ENCODE peak calls at places on chromosomes 1 and 21, in ten cellular contexts. U, R, J, O, M, P, S, E, I and Z are unnamed samples.

GRCh38 chr1:187744665-187745064 is 915.9 kb downstream of the PLA2G4A start:
- DNase-seq in R (no peak), P (no peak), E (no peak), M (no peak), U (no peak), I (no peak), S (no peak), O (no peak), J (no peak), Z (no peak)

GRCh38 chr1:63792152-63792551 is 18.3 kb downstream of the ROR1 start:
- DNase-seq in J (no peak), I (no peak), S (no peak), M (no peak), O (no peak), R (no peak), U (no peak), E (no peak), P (no peak), Z (no peak)

GRCh38 chr21:45403825-45404725 is 890 bp upstream of the COL18A1 start:
- DNase-seq in S (no peak), E (no peak), P (peak; percentile 79), I (no peak), U (peak; percentile 83), R (peak; percentile 68), J (peak; percentile 14), O (peak; percentile 77), M (no peak), Z (peak; percentile 37)

GRCh38 chr1:238488406-238488805 is 597.7 kb upstream of the ZP4 start:
- DNase-seq in R (no peak), O (no peak), U (no peak), I (no peak), P (no peak), E (no peak), M (no peak), S (no peak), J (no peak), Z (no peak)

GRCh38 chr1:76038306-76039004 is 36.1 kb upstream of the ST6GALNAC3 start:
- DNase-seq in O (no peak), M (no peak), R (no peak), U (no peak), J (no peak), E (no peak), S (no peak), I (no peak), P (no peak), Z (no peak)

GRCh38 chr1:16433066-16433465 is 4.2 kb downstream of the SPATA21 start:
- DNase-seq in J (no peak), E (peak; percentile 8), S (no peak), O (no peak), P (no peak), R (no peak), M (no peak), U (no peak), I (peak; percentile 27), Z (no peak)

GRCh38 chr1:93253471-93253870 is 72.9 kb downstream of the CCDC18 start:
- DNase-seq in U (no peak), J (no peak), I (no peak), E (no peak), R (no peak), P (no peak), M (no peak), S (no peak), O (no peak), Z (no peak)

GRCh38 chr1:98988906-98989603 is 15.6 kb downstream of the PLPPR5 start:
- DNase-seq in M (no peak), E (no peak), P (no peak), S (no peak), R (no peak), O (no peak), U (no peak), J (no peak), I (no peak), Z (no peak)

GRCh38 chr1:10796029-10796944 is at the start of gene CASZ1:
- DNase-seq in S (no peak), M (peak; percentile 81), R (peak; percentile 86), O (no peak), J (peak; percentile 84), U (peak; percentile 95), I (peak; percentile 41), P (peak; percentile 68), E (peak; percentile 84), Z (peak; percentile 27)

GRCh38 chr1:199272107-199272506 is 633.3 kb downstream of the PTPRC start:
- DNase-seq in I (no peak), P (no peak), U (no peak), M (no peak), S (no peak), E (no peak), O (no peak), R (no peak), J (no peak), Z (no peak)

GRCh38 chr1:59879556-59879955 is 47.0 kb downstream of the CYP2J2 start:
- DNase-seq in U (no peak), J (peak; percentile 38), S (no peak), O (no peak), M (no peak), I (peak; percentile 67), E (peak; percentile 28), R (peak; percentile 41), P (no peak), Z (peak; percentile 78)
- TF ChIP-seq CTCF in U (peak; percentile 39), J (peak; percentile 48), S (no peak), O (no peak), M (peak; percentile 19), I (peak; percentile 37), E (peak; percentile 44), R (peak; percentile 51), P (no peak), Z (peak; percentile 39)

GRCh38 chr1:234721476-234722266 is 111.7 kb upstream of the IRF2BP2 start:
- DNase-seq in O (no peak), U (no peak), R (peak; percentile 82), M (peak; percentile 73), E (no peak), S (no peak), P (peak; percentile 77), I (peak; percentile 58), J (peak; percentile 77), Z (peak; percentile 50)

GRCh38 chr1:234718509-234719453 is 108.8 kb upstream of the IRF2BP2 start:
- DNase-seq in P (no peak), U (no peak), R (no peak), E (no peak), J (no peak), M (no peak), I (no peak), O (no peak), S (no peak), Z (no peak)

GRCh38 chr1:234722267-234722704 is 112.3 kb upstream of the IRF2BP2 start:
- DNase-seq in I (peak; percentile 55), U (no peak), M (peak; percentile 63), S (no peak), E (no peak), R (peak; percentile 50), J (no peak), P (no peak), O (no peak), Z (no peak)

GRCh38 chr1:234720709-234721436 is 110.9 kb upstream of the IRF2BP2 start:
- DNase-seq in U (no peak), P (no peak), S (no peak), M (peak; percentile 77), E (no peak), O (no peak), R (no peak), I (no peak), J (no peak), Z (no peak)

GRCh38 chr1:234719454-234720258 is 109.7 kb upstream of the IRF2BP2 start:
- DNase-seq in S (no peak), E (no peak), M (no peak), I (no peak), R (no peak), U (no peak), P (no peak), J (no peak), O (no peak), Z (no peak)
- TF ChIP-seq POLR2A in S (no peak), E (no peak), M (no peak), I (no peak), R (no peak), U (no peak), P (no peak), J (no peak), O (no peak), Z (no peak)

GRCh38 chr1:168091063-168091462 is 45.7 kb downstream of the GPR161 start:
- DNase-seq in O (no peak), I (no peak), S (no peak), E (no peak), U (no peak), J (no peak), R (no peak), P (no peak), M (no peak), Z (no peak)

GRCh38 chr1:168093616-168094015 is 43.1 kb downstream of the GPR161 start:
- DNase-seq in E (no peak), U (no peak), J (no peak), O (no peak), M (no peak), R (no peak), P (no peak), I (no peak), S (no peak), Z (no peak)

GRCh38 chr1:168091720-168092119 is 45.0 kb downstream of the GPR161 start:
- DNase-seq in R (no peak), I (no peak), P (no peak), M (no peak), E (no peak), O (no peak), J (no peak), U (no peak), S (no peak), Z (no peak)

GRCh38 chr1:168092151-168092550 is 44.6 kb downstream of the GPR161 start:
- DNase-seq in R (no peak), O (no peak), M (no peak), J (no peak), S (no peak), I (no peak), P (no peak), U (no peak), E (no peak), Z (no peak)

GRCh38 chr1:168092566-168093355 is 44.0 kb downstream of the GPR161 start:
- DNase-seq in R (no peak), J (no peak), O (no peak), P (no peak), E (peak; percentile 41), M (no peak), S (no peak), U (no peak), I (peak; percentile 12), Z (no peak)
- TF ChIP-seq CTCF in R (peak; percentile 32), J (peak; percentile 16), O (no peak), P (no peak), E (peak; percentile 43), M (no peak), S (no peak), U (no peak), I (no peak), Z (no peak)

DNA sequence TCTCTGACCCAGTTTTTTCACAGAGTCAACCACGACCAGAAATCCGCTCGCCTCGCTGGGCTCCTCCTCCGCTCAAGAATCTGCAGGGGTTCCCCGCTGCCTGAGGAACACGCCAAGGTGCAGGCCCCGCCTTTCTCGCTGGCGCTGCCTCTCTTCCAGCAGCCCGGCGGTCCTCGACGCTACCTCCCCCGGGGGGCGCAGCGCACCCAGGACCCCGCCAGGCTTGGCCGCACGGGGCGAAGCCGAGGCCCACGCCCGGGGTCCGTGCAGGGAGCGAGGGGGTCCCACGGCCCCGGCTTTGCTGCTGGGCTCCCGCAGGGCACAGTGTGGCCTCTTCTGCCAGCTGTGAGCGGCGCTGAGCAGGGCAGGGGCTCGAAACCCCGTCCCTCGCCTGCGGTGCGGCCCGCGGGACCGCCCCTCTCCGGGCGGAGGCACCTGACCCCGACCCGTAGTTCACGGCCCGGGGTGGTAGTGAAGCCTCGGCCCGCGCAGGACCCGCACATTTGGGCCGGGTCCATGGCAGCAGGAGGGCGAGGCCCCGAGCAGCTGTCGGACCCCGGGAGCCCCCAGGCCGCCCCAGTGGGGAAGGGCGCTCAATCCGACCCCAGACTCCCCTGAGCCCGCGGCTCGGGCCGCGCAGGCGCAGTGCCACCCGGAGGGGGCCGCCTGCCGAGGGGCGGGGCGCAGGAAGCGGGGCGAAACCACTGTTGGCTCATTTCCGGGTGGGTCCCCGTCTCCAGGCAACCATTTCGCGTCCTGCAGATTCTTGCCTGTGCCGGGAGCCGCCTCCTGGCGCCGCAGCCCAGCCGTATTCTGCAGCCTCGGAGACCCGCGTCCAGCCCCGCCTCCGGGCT is 10.0 kb upstream of the MMEL1 start:
- DNase-seq in E (peak; percentile 100), I (peak; percentile 90), S (no peak), U (peak; percentile 97), J (peak; percentile 91), O (peak; percentile 97), M (peak; percentile 93), P (peak; percentile 95), R (peak; percentile 95), Z (peak; percentile 80)
- TF ChIP-seq POLR2A in E (peak; percentile 78), I (peak; percentile 80), S (peak; percentile 78), U (peak; percentile 93), J (no peak), O (peak; percentile 68), M (no peak), P (peak; percentile 72), R (peak; percentile 88), Z (peak; percentile 86)